ENCODE peak calls at places on chromosomes 3 and 15, in six cellular contexts. G is fibroblast of pulmonary artery, I is GM06990, V is lung, N is AG10803, F is HFF-Myc. E is an unnamed sample.

GRCh38 chr3:36524560-36524959 is 144.3 kb downstream of the STAC start:
- DNase-seq in G (no peak), I (no peak), V (no peak), N (peak; percentile 61), F (no peak), E (no peak)

GRCh38 chr3:161420746-161421145 is 49.4 kb upstream of the SPTSSB start:
- DNase-seq in G (no peak), I (no peak), V (no peak), N (no peak), F (no peak), E (no peak)

GRCh38 chr3:33394403-33395054 is 45.7 kb downstream of the UBP1 start:
- DNase-seq in G (no peak), I (no peak), V (no peak), N (no peak), F (peak; percentile 27), E (no peak)

GRCh38 chr15:87121357-87121756 is 1041.7 kb downstream of the AGBL1 start:
- DNase-seq in G (no peak), I (no peak), V (no peak), N (peak; percentile 3), F (no peak), E (no peak)

GRCh38 chr15:101004986-101005747 is 86.0 kb downstream of the LRRK1 start:
- DNase-seq in G (no peak), I (no peak), V (no peak), N (no peak), F (no peak), E (no peak)

GRCh38 chr3:127542441-127542952 is 48.0 kb downstream of the TPRA1 start:
- DNase-seq in G (no peak), I (no peak), V (peak; percentile 83), N (no peak), F (no peak), E (no peak)

GRCh38 chr15:66080791-66081475 is 172.6 kb downstream of the MEGF11 start:
- DNase-seq in G (peak; percentile 63), I (no peak), V (no peak), N (peak; percentile 53), F (no peak), E (no peak)

GRCh38 chr15:34799149-34799824 is 3.9 kb upstream of the ACTC1 start:
- DNase-seq in G (peak; percentile 11), I (no peak), V (no peak), N (no peak), F (no peak), E (no peak)

GRCh38 chr3:158402590-158402989 is 168.4 kb upstream of the MLF1 start:
- DNase-seq in G (no peak), I (no peak), V (no peak), N (no peak), F (no peak), E (no peak)

GRCh38 chr3:5057857-5058324 is 64.2 kb upstream of the ARL8B start:
- DNase-seq in G (peak; percentile 93), I (no peak), V (peak; percentile 80), N (peak; percentile 90), F (peak; percentile 75), E (peak; percentile 67)

GRCh38 chr3:98557324-98558010 is 25.7 kb downstream of the GPR15 start:
- DNase-seq in G (no peak), I (no peak), V (no peak), N (no peak), F (no peak), E (no peak)

GRCh38 chr3:139534992-139535879 is 4.3 kb downstream of the RBP1 start:
- DNase-seq in G (peak; percentile 84), I (no peak), V (no peak), N (peak; percentile 11), F (no peak), E (no peak)

GRCh38 chr3:70064194-70064787 is 64.8 kb downstream of the SAMMSON start:
- DNase-seq in G (peak; percentile 59), I (no peak), V (no peak), N (peak; percentile 40), F (no peak), E (peak; percentile 18)

GRCh38 chr15:57559875-57560274 is 31.8 kb upstream of the MYZAP start:
- DNase-seq in G (peak; percentile 57), I (no peak), V (peak; percentile 64), N (peak; percentile 31), F (no peak), E (peak; percentile 61)

GRCh38 chr3:57073628-57074027 is 13.2 kb downstream of the SPATA12 start:
- DNase-seq in G (no peak), I (no peak), V (no peak), N (no peak), F (no peak), E (no peak)

GRCh38 chr15:66092053-66092976 is 161.2 kb downstream of the MEGF11 start:
- DNase-seq in G (no peak), I (no peak), V (no peak), N (no peak), F (no peak), E (no peak)

GRCh38 chr15:59168536-59168935 is 38.1 kb upstream of the LDHAL6B start:
- DNase-seq in G (peak; percentile 65), I (no peak), V (no peak), N (peak; percentile 42), F (no peak), E (no peak)

GRCh38 chr3:13016083-13016725 is 57.0 kb downstream of the IQSEC1 start:
- DNase-seq in G (no peak), I (peak; percentile 84), V (peak; percentile 48), N (no peak), F (no peak), E (peak; percentile 76)

GRCh38 chr3:139982404-139982803 is 47.4 kb downstream of the CLSTN2 start:
- DNase-seq in G (no peak), I (no peak), V (no peak), N (no peak), F (no peak), E (no peak)

GRCh38 chr15:53831907-53832793 is 72.7 kb upstream of the WDR72 start:
- DNase-seq in G (no peak), I (no peak), V (no peak), N (no peak), F (no peak), E (no peak)

GRCh38 chr3:176767385-176767784 is 429.9 kb downstream of the TBL1XR1 start:
- DNase-seq in G (peak; percentile 60), I (no peak), V (no peak), N (peak; percentile 60), F (no peak), E (no peak)

GRCh38 chr15:42876224-42876623 is 44.4 kb downstream of the TTBK2 start:
- DNase-seq in G (no peak), I (no peak), V (no peak), N (no peak), F (no peak), E (no peak)

DNA sequence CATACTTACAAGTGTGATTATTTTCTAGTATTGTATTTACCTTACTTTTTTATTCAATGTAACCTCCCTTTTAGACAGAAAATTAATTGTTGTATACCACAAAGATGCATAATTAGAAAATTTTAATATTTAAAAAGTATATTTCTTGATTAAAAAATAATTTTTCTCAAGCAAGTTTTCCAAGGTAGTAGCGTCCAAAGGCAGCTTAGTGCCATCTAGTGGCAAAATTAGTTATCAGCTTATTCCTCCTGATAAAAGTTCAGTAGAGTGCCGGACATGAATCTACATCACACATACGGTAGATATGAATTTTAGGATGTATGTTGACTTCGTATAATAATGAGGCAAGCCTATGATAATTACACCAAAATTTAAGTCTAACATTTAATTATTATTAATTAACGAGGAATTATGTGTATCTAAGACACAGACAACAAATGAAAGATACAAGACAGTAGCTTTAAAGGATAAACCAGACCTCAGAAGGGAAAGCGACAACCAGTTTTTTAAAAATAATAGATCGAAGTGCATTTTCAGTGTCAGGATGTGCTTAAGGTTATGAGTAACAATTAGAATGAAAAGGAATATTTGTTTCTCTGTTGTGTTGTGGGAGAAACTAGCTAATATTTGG is 405.9 kb downstream of the ROBO1 start:
- DNase-seq in G (peak; percentile 73), I (no peak), V (no peak), N (peak; percentile 45), F (peak; percentile 29), E (peak; percentile 14)
- TF ChIP-seq CTCF in G (peak; percentile 79), I (peak; percentile 71), V (peak; percentile 26), N (peak; percentile 85), F (peak; percentile 60), E (peak; percentile 71)

DNA sequence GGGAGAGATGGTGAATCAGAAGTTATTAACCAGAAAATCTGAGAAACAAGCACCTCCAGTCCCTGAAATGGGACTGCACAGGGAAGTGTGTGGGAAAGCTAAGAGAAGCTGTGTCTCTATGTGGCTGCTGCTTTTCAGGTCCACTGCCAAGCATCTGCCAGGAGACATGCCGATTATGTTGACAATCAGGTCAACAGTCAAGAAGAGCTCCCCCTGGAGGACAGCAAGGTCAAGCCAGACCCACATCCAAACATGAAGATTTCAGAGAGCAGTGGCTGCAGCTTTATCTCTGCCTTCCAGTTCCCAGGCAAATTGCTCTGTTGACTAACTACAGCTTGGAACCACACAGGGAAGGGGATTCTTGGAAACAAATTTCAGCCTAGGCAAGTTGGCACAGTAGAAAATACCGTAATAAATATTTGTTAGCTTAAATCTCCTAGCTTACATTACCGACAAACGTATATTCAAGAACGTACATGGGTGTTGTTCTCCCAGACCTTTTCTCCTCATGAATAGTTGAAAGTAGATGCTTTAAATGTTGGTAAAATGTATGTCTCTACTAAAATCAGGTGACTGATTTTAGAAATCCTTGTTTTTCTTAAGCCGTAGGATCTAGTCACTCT is 394.5 kb upstream of the RARB start:
- DNase-seq in G (peak; percentile 18), I (no peak), V (peak; percentile 53), N (peak; percentile 13), F (no peak), E (peak; percentile 37)
- TF ChIP-seq CTCF in G (peak; percentile 38), I (peak; percentile 82), V (peak; percentile 25), N (peak; percentile 47), F (peak; percentile 70), E (peak; percentile 39)

GRCh38 chr3:149643482-149643798 is 14.4 kb downstream of the WWTR1 start:
- DNase-seq in G (no peak), I (no peak), V (no peak), N (no peak), F (no peak), E (no peak)
- TF ChIP-seq CTCF in G (no peak), I (no peak), V (no peak), N (no peak), F (no peak), E (no peak)

GRCh38 chr3:192801985-192802384 is 74.6 kb upstream of the FGF12 start:
- DNase-seq in G (no peak), I (no peak), V (no peak), N (no peak), F (no peak), E (no peak)

GRCh38 chr3:192804502-192804901 is 77.2 kb upstream of the FGF12 start:
- DNase-seq in G (no peak), I (no peak), V (no peak), N (no peak), F (no peak), E (no peak)

DNA sequence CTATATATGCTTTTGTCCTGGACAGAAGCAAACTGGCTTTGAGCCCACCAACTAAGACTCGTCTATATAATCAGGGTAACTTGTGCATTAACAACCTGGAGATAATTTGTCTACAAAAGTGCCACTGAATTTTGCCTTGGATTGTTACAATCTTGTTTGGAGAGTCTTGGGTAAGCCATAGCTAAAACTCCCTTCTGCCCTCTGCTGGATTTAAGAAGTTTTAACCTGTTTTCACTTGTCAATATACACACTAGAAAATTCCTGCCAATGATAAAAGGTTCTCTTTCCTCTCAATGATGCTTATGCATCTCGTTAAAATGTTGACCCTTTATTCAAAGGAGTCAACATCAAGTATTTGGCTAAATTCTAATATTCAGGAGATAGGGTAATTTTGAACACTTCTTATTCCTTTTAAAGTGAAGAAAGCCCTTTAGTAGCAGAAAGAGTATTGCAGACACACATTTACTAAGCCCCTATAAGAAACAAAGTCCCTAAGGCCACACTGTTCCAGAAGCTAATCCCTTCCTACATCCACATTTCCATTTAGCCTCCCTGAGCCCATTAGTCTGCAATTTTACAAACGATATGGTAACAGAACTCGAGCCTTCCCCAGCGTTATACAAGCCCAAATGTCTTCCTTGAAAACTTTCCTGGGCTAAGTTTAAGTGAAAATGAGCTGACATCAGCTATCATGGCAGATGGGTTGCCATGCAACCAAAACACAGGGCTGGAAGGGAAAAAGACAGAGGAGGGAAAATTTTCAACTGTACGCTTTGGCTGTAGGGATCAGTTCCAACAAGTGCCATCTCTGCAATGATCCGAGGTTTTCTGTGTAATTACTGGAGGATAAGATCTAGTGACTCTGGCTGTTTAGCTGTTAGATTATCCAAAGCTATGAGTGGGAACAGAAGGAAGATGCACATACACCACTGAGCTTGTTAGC is 75.9 kb upstream of the FGF12 start:
- DNase-seq in G (peak; percentile 80), I (no peak), V (no peak), N (peak; percentile 65), F (no peak), E (peak; percentile 33)
- TF ChIP-seq CTCF in G (peak; percentile 74), I (peak; percentile 43), V (peak; percentile 13), N (peak; percentile 69), F (peak; percentile 41), E (peak; percentile 42)

E was measured in GM10248.